ENCODE peak calls at places on chromosomes 4 and X, in four cellular contexts. One of them, this sample, is unnamed.

GRCh38 chr4:54586343-54586953 is 71.3 kb upstream of the KIT start:
- DNase-seq in K562: peak
- DNase-seq in SK-N-SH: no peak
- DNase-seq in H1: no peak
- DNase-seq in this sample: no peak

GRCh38 chr4:130486186-130486585 is 1390.2 kb downstream of the C4orf33 start:
- DNase-seq in K562: no peak
- DNase-seq in SK-N-SH: no peak
- DNase-seq in H1: no peak
- DNase-seq in this sample: no peak

GRCh38 chrX:103367502-103367901 is 8.8 kb upstream of the BEX3 start:
- DNase-seq in K562: no peak
- DNase-seq in SK-N-SH: no peak
- DNase-seq in H1: no peak
- DNase-seq in this sample: no peak

GRCh38 chrX:143455045-143455444 is 62.2 kb downstream of the SPANXN3 start:
- DNase-seq in K562: no peak
- DNase-seq in SK-N-SH: no peak
- DNase-seq in H1: no peak
- DNase-seq in this sample: no peak

GRCh38 chrX:24506082-24506481 is 41.0 kb downstream of the PDK3 start:
- DNase-seq in K562: no peak
- DNase-seq in SK-N-SH: no peak
- DNase-seq in H1: no peak
- DNase-seq in this sample: peak

GRCh38 chrX:73267979-73268378 is 53.3 kb upstream of the NAP1L2 start:
- DNase-seq in K562: no peak
- DNase-seq in SK-N-SH: no peak
- DNase-seq in H1: no peak
- DNase-seq in this sample: no peak

GRCh38 chr4:87093443-87094123 is 126.8 kb downstream of the KLHL8 start:
- DNase-seq in K562: peak
- DNase-seq in SK-N-SH: peak
- DNase-seq in H1: no peak
- DNase-seq in this sample: peak

GRCh38 chr4:76753814-76754213 is 144.1 kb downstream of the SOWAHB start:
- DNase-seq in K562: no peak
- DNase-seq in SK-N-SH: no peak
- DNase-seq in H1: no peak
- DNase-seq in this sample: no peak

GRCh38 chrX:49177338-49177833 is 5.7 kb downstream of the PLP2 start:
- DNase-seq in K562: peak
- DNase-seq in SK-N-SH: no peak
- DNase-seq in H1: no peak
- DNase-seq in this sample: no peak

GRCh38 chr4:118857760-118858159 is 21.8 kb upstream of the SEC24D start:
- DNase-seq in K562: no peak
- DNase-seq in SK-N-SH: no peak
- DNase-seq in H1: no peak
- DNase-seq in this sample: no peak

GRCh38 chrX:41320393-41320792 is 13.6 kb upstream of the DDX3X start:
- DNase-seq in K562: no peak
- DNase-seq in SK-N-SH: no peak
- DNase-seq in H1: no peak
- DNase-seq in this sample: no peak

GRCh38 chrX:139889760-139890159 is 43.1 kb downstream of the ATP11C start:
- DNase-seq in K562: no peak
- DNase-seq in SK-N-SH: no peak
- DNase-seq in H1: no peak
- DNase-seq in this sample: no peak
- TF ChIP-seq NRF1 in K562: no peak
- TF ChIP-seq NRF1 in SK-N-SH: no peak
- TF ChIP-seq NRF1 in H1: no peak
- TF ChIP-seq NRF1 in this sample: no peak

GRCh38 chrX:31213941-31214340 is 142.1 kb upstream of the FTHL17 start:
- DNase-seq in K562: peak
- DNase-seq in SK-N-SH: peak
- DNase-seq in H1: no peak
- DNase-seq in this sample: no peak
- TF ChIP-seq NRF1 in K562: no peak
- TF ChIP-seq NRF1 in SK-N-SH: no peak
- TF ChIP-seq NRF1 in H1: no peak
- TF ChIP-seq NRF1 in this sample: no peak

DNA sequence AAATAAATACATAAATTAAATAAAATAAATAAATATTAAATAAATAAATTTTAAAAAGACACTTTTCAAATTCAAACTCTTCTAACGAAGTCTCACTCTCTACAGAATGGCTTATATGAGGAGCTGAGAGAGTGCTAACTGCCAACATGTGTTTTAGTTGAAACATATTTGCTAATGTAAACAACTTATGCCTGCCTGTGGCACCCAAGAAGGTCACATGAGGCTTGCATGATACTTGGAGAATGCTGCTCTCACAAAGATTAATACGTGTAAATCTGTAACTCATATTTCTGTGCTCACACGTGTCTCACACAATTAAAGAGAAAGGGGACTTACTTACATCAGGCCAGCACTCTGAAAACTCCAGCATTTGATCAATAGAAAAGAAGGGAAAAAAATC is 43.2 kb upstream of the PITX2 start:
- DNase-seq in K562: no peak
- DNase-seq in SK-N-SH: no peak
- DNase-seq in H1: no peak
- DNase-seq in this sample: no peak
- TF ChIP-seq NRF1 in K562: no peak
- TF ChIP-seq NRF1 in SK-N-SH: no peak
- TF ChIP-seq NRF1 in H1: no peak
- TF ChIP-seq NRF1 in this sample: no peak

GRCh38 chr4:184396001-184396400 is 78.3 kb downstream of the IRF2 start:
- DNase-seq in K562: no peak
- DNase-seq in SK-N-SH: no peak
- DNase-seq in H1: no peak
- DNase-seq in this sample: peak
- TF ChIP-seq NRF1 in K562: no peak
- TF ChIP-seq NRF1 in SK-N-SH: no peak
- TF ChIP-seq NRF1 in H1: no peak
- TF ChIP-seq NRF1 in this sample: no peak

GRCh38 chr4:160353548-160353947 is 1250.7 kb downstream of the RAPGEF2 start:
- DNase-seq in K562: no peak
- DNase-seq in SK-N-SH: no peak
- DNase-seq in H1: no peak
- DNase-seq in this sample: no peak
- TF ChIP-seq NRF1 in K562: no peak
- TF ChIP-seq NRF1 in SK-N-SH: no peak
- TF ChIP-seq NRF1 in H1: no peak
- TF ChIP-seq NRF1 in this sample: no peak

GRCh38 chrX:130024127-130024526 is 41.7 kb downstream of the BCORL1 start:
- DNase-seq in K562: peak
- DNase-seq in SK-N-SH: peak
- DNase-seq in H1: peak
- DNase-seq in this sample: peak

GRCh38 chrX:130025256-130025655 is 42.8 kb downstream of the BCORL1 start:
- DNase-seq in K562: no peak
- DNase-seq in SK-N-SH: no peak
- DNase-seq in H1: no peak
- DNase-seq in this sample: no peak

GRCh38 chrX:130030826-130031225 is 48.4 kb downstream of the BCORL1 start:
- DNase-seq in K562: no peak
- DNase-seq in SK-N-SH: no peak
- DNase-seq in H1: no peak
- DNase-seq in this sample: no peak

GRCh38 chrX:130027569-130027968 is 45.1 kb downstream of the BCORL1 start:
- DNase-seq in K562: no peak
- DNase-seq in SK-N-SH: no peak
- DNase-seq in H1: no peak
- DNase-seq in this sample: no peak

GRCh38 chrX:130028196-130028595 is 45.8 kb downstream of the BCORL1 start:
- DNase-seq in K562: peak
- DNase-seq in SK-N-SH: peak
- DNase-seq in H1: no peak
- DNase-seq in this sample: no peak
- TF ChIP-seq NRF1 in K562: no peak
- TF ChIP-seq NRF1 in SK-N-SH: no peak
- TF ChIP-seq NRF1 in H1: no peak
- TF ChIP-seq NRF1 in this sample: no peak

GRCh38 chr4:142365386-142365785 is 480.7 kb downstream of the INPP4B start:
- DNase-seq in K562: no peak
- DNase-seq in SK-N-SH: no peak
- DNase-seq in H1: no peak
- DNase-seq in this sample: no peak
- TF ChIP-seq NRF1 in K562: no peak
- TF ChIP-seq NRF1 in SK-N-SH: no peak
- TF ChIP-seq NRF1 in H1: no peak
- TF ChIP-seq NRF1 in this sample: no peak

DNA sequence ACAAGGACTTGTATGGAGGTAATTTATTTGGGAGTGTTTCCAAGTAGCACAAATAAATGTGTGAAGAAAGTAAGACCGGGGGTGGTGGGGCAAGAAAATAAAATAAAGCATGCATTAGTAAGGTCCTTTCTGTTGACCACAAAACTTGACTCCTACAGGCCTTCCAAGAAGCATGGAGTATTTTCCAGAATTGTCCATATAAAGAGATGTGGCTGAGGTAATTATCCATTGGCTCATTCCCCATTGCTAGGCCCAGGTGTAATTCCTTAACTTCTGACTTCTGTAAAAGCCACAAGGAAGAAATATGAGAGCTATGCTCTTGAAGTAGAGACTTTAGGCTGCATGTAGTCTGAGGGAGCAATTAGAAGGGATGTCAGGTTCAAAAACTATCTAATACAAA is 430.5 kb upstream of the PABPC4L start:
- DNase-seq in K562: no peak
- DNase-seq in SK-N-SH: no peak
- DNase-seq in H1: no peak
- DNase-seq in this sample: no peak
- TF ChIP-seq NRF1 in K562: no peak
- TF ChIP-seq NRF1 in SK-N-SH: no peak
- TF ChIP-seq NRF1 in H1: no peak
- TF ChIP-seq NRF1 in this sample: no peak

DNA sequence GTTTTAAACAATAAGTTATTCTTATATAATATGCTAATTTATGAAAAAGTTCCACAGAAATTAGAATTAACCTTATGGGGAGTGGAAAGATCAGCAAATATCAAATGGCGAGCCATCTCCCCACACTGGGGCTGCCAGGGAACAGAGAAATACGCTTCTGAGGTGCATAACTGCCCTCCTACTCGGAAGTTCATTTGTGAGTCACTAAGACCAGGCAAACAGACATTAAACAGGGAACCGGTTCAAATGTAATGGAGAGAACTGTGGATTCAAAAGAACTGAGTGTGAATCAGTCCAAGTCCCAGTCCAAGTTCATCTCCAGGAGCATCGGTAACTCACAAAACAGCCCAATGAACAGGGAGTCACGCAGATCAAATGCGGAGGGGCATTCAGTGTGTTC is 11.4 kb upstream of the S100G start:
- DNase-seq in K562: no peak
- DNase-seq in SK-N-SH: no peak
- DNase-seq in H1: no peak
- DNase-seq in this sample: no peak
- TF ChIP-seq NRF1 in K562: no peak
- TF ChIP-seq NRF1 in SK-N-SH: no peak
- TF ChIP-seq NRF1 in H1: no peak
- TF ChIP-seq NRF1 in this sample: no peak

GRCh38 chr4:7021930-7022658 is 21.1 kb upstream of the TADA2B start:
- DNase-seq in K562: no peak
- DNase-seq in SK-N-SH: no peak
- DNase-seq in H1: no peak
- DNase-seq in this sample: no peak
- TF ChIP-seq NRF1 in K562: no peak
- TF ChIP-seq NRF1 in SK-N-SH: no peak
- TF ChIP-seq NRF1 in H1: no peak
- TF ChIP-seq NRF1 in this sample: no peak

This sample was measured in GM12878.